ENCODE peak calls at places on chromosomes 13 and 19, in five cellular contexts. T, X, S, Q and C are unnamed samples.

GRCh38 chr19:925912-926594 is at the start of gene ARID3A:
- DNase-seq in T (no peak), X (no peak), S (peak), Q (no peak), C (no peak)

GRCh38 chr13:80367473-80367872 is 26.5 kb upstream of the SPRY2 start:
- DNase-seq in T (no peak), X (no peak), S (no peak), Q (no peak), C (no peak)

GRCh38 chr19:34484328-34484727 is 2.8 kb downstream of the WTIP start:
- DNase-seq in T (no peak), X (no peak), S (no peak), Q (no peak), C (no peak)

GRCh38 chr13:74570834-74571233 is 436.6 kb upstream of the KLF12 start:
- DNase-seq in T (no peak), X (no peak), S (no peak), Q (no peak), C (peak)

GRCh38 chr13:51519839-51520238 is 64.4 kb upstream of the WDFY2 start:
- DNase-seq in T (no peak), X (no peak), S (no peak), Q (no peak), C (no peak)

GRCh38 chr19:588758-589692 is 656 bp upstream of the HCN2 start:
- DNase-seq in T (no peak), X (no peak), S (peak), Q (no peak), C (no peak)

GRCh38 chr13:28805193-28805819 is 14.8 kb upstream of the MTUS2 start:
- DNase-seq in T (no peak), X (peak), S (peak), Q (no peak), C (no peak)

GRCh38 chr13:105991131-105991530 is 544.3 kb downstream of the EFNB2 start:
- DNase-seq in T (no peak), X (no peak), S (no peak), Q (no peak), C (no peak)

GRCh38 chr13:48412881-48413351 is at the start of gene LPAR6:
- DNase-seq in T (no peak), X (no peak), S (no peak), Q (no peak), C (no peak)

GRCh38 chr13:113724780-113725315 is 34.2 kb upstream of the TMEM255B start:
- DNase-seq in T (peak), X (peak), S (peak), Q (no peak), C (peak)

DNA sequence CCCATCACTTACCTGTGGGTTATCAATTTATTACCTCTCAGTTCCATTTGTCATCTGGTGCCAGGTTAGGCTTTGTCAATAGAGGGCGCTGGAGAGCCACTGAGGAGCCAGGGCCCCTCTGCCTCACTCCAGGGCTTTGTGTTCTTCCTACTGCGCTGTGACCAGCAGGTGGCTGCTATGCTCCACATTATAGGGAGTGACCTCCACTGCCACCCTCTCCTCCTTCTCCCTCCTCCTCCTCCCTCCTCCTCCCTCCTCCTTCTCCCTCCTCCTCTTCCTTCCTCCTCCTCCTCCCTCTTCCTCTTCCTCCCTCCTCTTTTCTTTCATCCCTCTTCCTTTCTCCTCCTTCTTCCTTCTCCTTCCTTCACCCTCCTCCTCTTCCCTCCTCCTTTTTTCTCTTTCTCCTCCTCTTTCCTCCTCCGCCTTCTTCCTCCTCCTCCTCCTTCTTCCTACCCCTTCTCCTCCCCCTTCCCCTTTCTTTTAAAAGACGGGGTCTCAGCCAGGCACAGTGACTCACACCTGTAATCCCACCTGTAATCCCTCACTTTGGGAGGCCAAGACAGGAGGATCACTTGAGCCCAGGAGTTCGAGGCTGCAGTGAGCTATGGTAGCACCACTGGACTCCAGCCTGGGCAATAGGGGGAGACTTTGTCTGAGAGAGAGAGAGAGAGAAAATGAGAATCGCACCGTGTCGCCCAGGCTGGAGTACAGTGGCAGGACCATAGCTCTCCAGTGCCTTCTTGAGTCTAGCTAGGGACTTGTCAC is 10.3 kb upstream of the ZBTB32 start:
- DNase-seq in T (peak), X (peak), S (peak), Q (no peak), C (peak)
- TF ChIP-seq CTCF in T (peak), X (peak), S (peak), Q (peak), C (peak)

DNA sequence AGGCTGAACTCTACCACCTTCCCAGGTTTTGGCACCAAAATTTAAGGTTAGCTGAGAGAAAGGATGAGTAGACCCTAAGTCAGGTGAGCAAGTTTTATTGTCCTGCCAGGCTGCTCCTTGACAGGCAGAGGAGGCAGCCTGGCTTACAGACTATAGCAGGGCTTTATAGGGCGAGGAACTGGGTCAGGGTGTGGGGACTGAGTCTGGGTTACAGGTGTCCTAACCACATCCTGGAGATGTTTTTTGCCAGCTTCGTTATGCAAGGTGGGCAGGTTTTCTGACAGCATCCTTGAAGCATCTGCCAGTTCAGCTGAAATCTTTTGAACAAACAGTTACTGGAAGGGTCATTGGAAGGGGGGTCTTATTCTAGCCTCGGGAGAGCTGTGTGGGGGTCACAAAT is 905.7 kb upstream of the SLITRK5 start:
- DNase-seq in T (no peak), X (no peak), S (no peak), Q (no peak), C (no peak)
- TF ChIP-seq SIN3A in T (no peak), X (no peak), S (no peak), Q (no peak), C (no peak)

GRCh38 chr19:7120499-7120898 is 51.0 kb downstream of the ZNF557 start:
- DNase-seq in T (no peak), X (no peak), S (no peak), Q (no peak), C (no peak)

GRCh38 chr19:7115721-7116120 is 46.2 kb downstream of the ZNF557 start:
- DNase-seq in T (no peak), X (no peak), S (no peak), Q (no peak), C (no peak)

GRCh38 chr19:7122701-7123100 is 53.2 kb downstream of the ZNF557 start:
- DNase-seq in T (no peak), X (no peak), S (no peak), Q (no peak), C (no peak)

GRCh38 chr19:7117248-7117647 is 47.7 kb downstream of the ZNF557 start:
- DNase-seq in T (no peak), X (no peak), S (no peak), Q (no peak), C (no peak)

DNA sequence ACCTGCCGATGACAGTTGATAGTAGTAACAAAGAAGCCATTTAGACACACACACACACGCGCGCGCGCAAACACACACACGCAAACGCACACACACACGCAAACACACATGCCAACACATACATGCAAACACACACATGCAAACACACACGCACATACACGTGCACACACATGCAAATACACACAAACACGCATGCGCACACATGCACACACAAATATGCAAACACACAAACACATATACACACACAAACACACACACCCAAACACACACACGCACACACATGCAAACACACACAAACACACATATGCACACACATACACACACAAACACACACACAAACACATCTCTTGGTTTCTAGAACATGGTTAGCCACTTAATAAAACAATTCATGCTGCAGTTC is 50.1 kb downstream of the ZNF557 start:
- DNase-seq in T (no peak), X (no peak), S (no peak), Q (no peak), C (no peak)
- TF ChIP-seq CTCF in T (no peak), X (no peak), S (no peak), Q (no peak), C (no peak)

GRCh38 chr19:18668744-18669523 is 14.5 kb upstream of the CRTC1 start:
- DNase-seq in T (no peak), X (no peak), S (no peak), Q (no peak), C (no peak)
- TF ChIP-seq SIN3A in T (no peak), X (no peak), S (no peak), Q (no peak), C (no peak)

GRCh38 chr19:58409010-58409790 is 751 bp downstream of the ZNF584 start:
- DNase-seq in T (no peak), X (no peak), S (peak), Q (no peak), C (no peak)
- TF ChIP-seq CTCF in T (no peak), X (no peak), S (no peak), Q (no peak), C (no peak)

DNA sequence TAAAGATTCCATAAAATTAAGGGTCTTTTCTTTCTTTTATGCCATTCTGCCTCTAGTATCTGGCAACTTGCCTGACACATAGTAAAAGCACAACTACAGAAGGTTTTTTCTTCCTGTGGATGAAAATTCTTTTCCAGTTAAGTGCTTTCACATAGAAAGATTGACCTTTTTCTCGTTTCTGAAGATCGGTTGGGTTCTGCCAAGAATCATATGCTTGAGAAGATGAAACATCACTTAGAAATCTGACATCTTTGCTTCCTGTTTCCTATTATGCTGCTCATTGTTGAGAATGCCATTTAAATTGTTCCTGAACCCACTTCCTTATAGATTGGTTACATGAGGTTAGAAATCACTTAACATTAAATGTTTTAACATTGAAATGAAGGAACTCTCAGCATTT is 26.3 kb upstream of the SCEL start:
- DNase-seq in T (no peak), X (no peak), S (no peak), Q (no peak), C (no peak)
- TF ChIP-seq SIN3A in T (no peak), X (no peak), S (no peak), Q (no peak), C (no peak)

DNA sequence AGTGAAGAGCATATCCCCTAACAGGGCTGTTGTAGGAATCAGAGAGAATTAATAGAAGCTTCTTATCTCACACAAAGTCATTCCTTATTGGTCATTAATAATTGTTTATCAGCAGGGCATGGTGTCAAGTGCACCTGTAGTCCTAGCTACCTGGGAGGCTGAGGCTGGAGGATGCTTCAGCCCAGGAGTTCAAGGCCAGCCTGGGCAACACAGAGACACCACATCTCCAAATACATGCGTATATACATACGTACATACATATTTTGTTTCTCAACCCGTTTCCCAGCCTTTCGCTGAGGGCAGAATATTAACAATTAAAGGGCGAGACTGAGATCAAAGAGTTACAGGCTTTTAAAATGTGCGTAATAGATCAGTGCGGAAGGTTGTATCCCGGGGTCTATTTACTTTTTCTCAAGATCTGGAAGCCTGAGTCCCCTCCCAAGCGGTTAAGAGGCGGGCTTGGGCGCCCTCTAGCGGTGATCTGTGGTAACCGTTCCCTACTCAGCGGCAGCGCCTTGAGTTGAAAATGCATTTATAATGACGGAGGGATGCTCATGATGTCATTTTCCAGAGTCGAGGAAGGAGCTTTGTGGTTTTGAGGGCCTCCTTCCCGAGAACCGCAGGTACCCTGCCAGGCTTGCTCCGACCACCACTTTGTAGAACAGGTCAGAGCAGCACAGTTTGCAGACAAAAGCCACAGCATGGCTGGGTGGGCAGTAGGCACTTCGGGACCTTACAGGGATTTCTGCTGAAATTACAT is 169.6 kb upstream of the GPR12 start:
- DNase-seq in T (no peak), X (peak), S (peak), Q (peak), C (peak)
- TF ChIP-seq CTCF in T (peak), X (peak), S (peak), Q (peak), C (peak)

DNA sequence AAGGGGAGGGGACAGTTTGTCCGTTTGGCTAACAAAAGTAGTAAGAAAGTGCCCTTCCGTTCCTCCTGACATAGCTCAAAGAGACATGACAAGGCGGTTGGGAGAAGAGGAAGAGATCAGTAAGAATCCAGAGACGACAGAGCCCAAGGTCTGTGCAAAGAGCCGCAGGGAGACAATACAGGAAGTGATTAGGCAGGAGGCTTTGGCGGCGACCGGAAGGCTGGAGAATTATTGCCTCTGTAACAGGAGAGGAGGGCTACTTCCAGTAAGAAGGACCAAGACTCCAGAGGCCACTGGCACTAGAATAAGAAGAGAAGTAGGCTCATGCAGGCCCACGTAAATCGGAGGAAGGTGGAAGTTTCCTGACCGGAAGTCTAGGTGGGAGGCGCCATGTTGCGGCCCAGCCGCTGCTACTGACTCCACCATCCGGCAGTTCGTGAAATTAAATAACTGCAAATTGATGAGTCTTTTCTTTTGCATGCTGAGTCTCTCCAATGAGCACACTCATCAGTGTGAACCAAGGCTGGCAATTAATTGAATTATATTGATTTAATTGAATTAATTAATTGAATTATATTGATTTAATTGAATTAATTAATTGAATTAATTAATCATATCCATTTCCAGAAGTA is 9.9 kb downstream of the RFX2 start:
- DNase-seq in T (no peak), X (peak), S (no peak), Q (no peak), C (no peak)
- TF ChIP-seq SIN3A in T (no peak), X (no peak), S (no peak), Q (no peak), C (no peak)

GRCh38 chr13:111602874-111603273 is 282.4 kb downstream of the TEX29 start:
- DNase-seq in T (no peak), X (no peak), S (no peak), Q (no peak), C (no peak)

GRCh38 chr13:111598751-111599150 is 278.3 kb downstream of the TEX29 start:
- DNase-seq in T (no peak), X (no peak), S (no peak), Q (no peak), C (no peak)

GRCh38 chr13:111599791-111600190 is 279.3 kb downstream of the TEX29 start:
- DNase-seq in T (no peak), X (no peak), S (no peak), Q (no peak), C (no peak)

GRCh38 chr13:111609631-111610030 is 289.2 kb downstream of the TEX29 start:
- DNase-seq in T (no peak), X (no peak), S (no peak), Q (no peak), C (no peak)

DNA sequence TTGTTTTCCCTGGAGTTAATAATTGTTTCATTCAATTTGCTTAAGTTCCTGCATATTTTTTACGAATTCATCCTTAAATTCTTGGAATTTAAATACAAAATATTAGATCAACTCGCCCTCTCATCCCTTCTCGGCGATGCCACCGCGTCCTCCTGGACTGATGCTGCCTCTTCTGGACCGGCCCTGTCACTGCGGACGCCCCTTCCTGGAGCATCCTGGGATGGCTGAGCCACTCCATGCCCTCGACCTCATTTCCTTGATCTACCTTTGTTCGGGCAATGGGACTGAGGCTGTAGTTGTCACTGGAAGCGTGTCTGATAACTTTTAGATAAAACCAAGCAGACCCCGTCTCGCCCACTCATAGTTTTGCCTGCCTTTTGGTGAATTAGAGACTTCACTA is 283.6 kb downstream of the TEX29 start:
- DNase-seq in T (no peak), X (no peak), S (no peak), Q (no peak), C (no peak)
- TF ChIP-seq CTCF in T (no peak), X (no peak), S (no peak), Q (peak), C (peak)